ENCODE peak calls at places on chromosomes 13 and 19, in ten cellular contexts. H is MCF 10A; Q is NCI-H1417; G is cardiac septum; I is GM19239; E is Caki2; M is non-pigmented ciliary epithelial cell; O is AG04449; D is activated CD8-positive, alpha-beta memory T cell treated with anti-CD3 and anti-CD28 coated beads, Interleukin-2, amount 10 ng/mL, durations not matched to agents 7 days and 5 days; W is T follicular helper cell. V is an unnamed sample.

GRCh38 chr19:10289836-10290438 is at the start of gene ICAM5:
- DNase-seq in W (no peak), D (no peak), Q (no peak), E (no peak), I (no peak), M (no peak), G (no peak), O (no peak), H (peak; percentile 52), V (no peak)

GRCh38 chr19:42114412-42114811 is 17.8 kb downstream of the POU2F2 start:
- DNase-seq in G (no peak), O (no peak), Q (peak; percentile 97), W (no peak), D (no peak), H (no peak), I (peak; percentile 83), E (no peak), M (no peak), V (no peak)

GRCh38 chr19:49930483-49931011 is 1.2 kb upstream of the NUP62 start:
- DNase-seq in D (no peak), I (no peak), H (no peak), O (no peak), G (no peak), Q (peak; percentile 89), W (no peak), M (no peak), E (no peak), V (no peak)

GRCh38 chr19:6963937-6964336 is 57.3 kb downstream of the MBD3L2B start:
- DNase-seq in D (peak; percentile 43), H (peak; percentile 22), Q (no peak), I (no peak), E (no peak), M (no peak), G (no peak), W (peak; percentile 18), O (no peak), V (peak; percentile 45)

GRCh38 chr19:40143612-40144011 is 47.6 kb upstream of the MAP3K10 start:
- DNase-seq in G (no peak), E (no peak), I (no peak), H (no peak), M (no peak), Q (no peak), D (peak; percentile 70), W (no peak), O (no peak), V (no peak)

GRCh38 chr19:23762884-23763711 is 4.4 kb upstream of the ZNF681 start:
- DNase-seq in E (no peak), I (peak; percentile 12), D (peak; percentile 87), W (peak; percentile 84), H (peak; percentile 10), Q (peak; percentile 77), O (no peak), M (no peak), G (peak; percentile 88), V (no peak)

GRCh38 chr19:3721131-3721899 is 13.1 kb downstream of the TJP3 start:
- DNase-seq in G (peak; percentile 80), H (peak; percentile 84), M (peak; percentile 36), D (peak; percentile 85), I (peak; percentile 90), O (no peak), W (peak; percentile 86), Q (peak; percentile 94), E (peak; percentile 86), V (peak; percentile 84)

GRCh38 chr19:29503140-29503758 is 22.5 kb upstream of the VSTM2B start:
- DNase-seq in G (no peak), E (no peak), W (no peak), M (no peak), I (no peak), H (no peak), O (no peak), D (no peak), Q (no peak), V (no peak)

GRCh38 chr13:28817204-28817603 is 2.9 kb upstream of the MTUS2 start:
- DNase-seq in Q (no peak), D (no peak), M (no peak), G (no peak), I (no peak), W (no peak), O (no peak), H (no peak), E (no peak), V (no peak)

GRCh38 chr19:37059142-37059541 is 19.1 kb upstream of the ZNF420 start:
- DNase-seq in H (no peak), I (no peak), G (no peak), W (no peak), Q (no peak), O (no peak), D (no peak), E (no peak), M (no peak), V (no peak)

GRCh38 chr13:99227909-99228688 is 27.4 kb downstream of the UBAC2 start:
- DNase-seq in G (no peak), D (no peak), E (no peak), Q (no peak), W (no peak), M (no peak), H (peak; percentile 38), O (no peak), I (no peak), V (no peak)

GRCh38 chr19:47735131-47735530 is 10.2 kb upstream of the NOP53 start:
- DNase-seq in H (no peak), W (no peak), E (no peak), O (no peak), Q (no peak), I (no peak), M (no peak), G (no peak), D (no peak), V (no peak)

GRCh38 chr19:19402656-19403372 is 2.7 kb upstream of the GATAD2A start:
- DNase-seq in W (no peak), G (no peak), I (no peak), E (no peak), O (no peak), M (no peak), Q (no peak), H (peak; percentile 58), D (no peak), V (no peak)

GRCh38 chr13:48564046-48564445 is 31.2 kb upstream of the RCBTB2 start:
- DNase-seq in D (no peak), M (no peak), O (no peak), I (no peak), G (no peak), Q (no peak), E (no peak), H (no peak), W (no peak), V (no peak)

GRCh38 chr19:12665281-12665573 is 1.3 kb downstream of the MAN2B1 start:
- DNase-seq in Q (no peak), W (peak; percentile 26), M (no peak), I (peak; percentile 80), H (no peak), G (peak; percentile 92), D (peak; percentile 74), E (no peak), O (no peak), V (no peak)

GRCh38 chr13:63842102-63842501 is 2426.5 kb upstream of the PCDH20 start:
- DNase-seq in D (no peak), Q (no peak), H (no peak), O (no peak), G (no peak), W (no peak), E (no peak), M (no peak), I (no peak), V (no peak)

GRCh38 chr13:48603375-48603774 is 50.4 kb upstream of the CYSLTR2 start:
- DNase-seq in M (no peak), Q (no peak), H (no peak), E (no peak), D (no peak), I (no peak), W (no peak), O (no peak), G (no peak), V (no peak)

GRCh38 chr19:31214086-31214485 is 135.2 kb downstream of the TSHZ3 start:
- DNase-seq in M (peak; percentile 99), W (peak; percentile 81), O (peak; percentile 98), G (peak; percentile 87), Q (no peak), E (peak; percentile 93), I (no peak), H (peak; percentile 98), D (peak; percentile 98), V (no peak)

V was measured in HAP-1.